ENCODE peak calls at places on chromosomes 16 and 17, in nine cellular contexts. One of them, this sample, is unnamed.

GRCh38 chr16:53435066-53435688 is 906 bp downstream of the RBL2 start:
- DNase-seq in fibroblast of lung: peak; percentile 92
- DNase-seq in cardiac muscle cell: peak; percentile 90
- DNase-seq in psoas muscle: peak; percentile 82
- DNase-seq in adrenal gland: peak; percentile 94
- DNase-seq in thyroid gland: peak; percentile 80
- DNase-seq in heart right ventricle: peak; percentile 74
- DNase-seq in MM.1S: peak; percentile 87
- DNase-seq in CD8-positive, alpha-beta T cell: peak; percentile 56
- DNase-seq in this sample: peak; percentile 66

GRCh38 chr16:86391987-86392386 is 118.3 kb upstream of the FOXF1 start:
- DNase-seq in fibroblast of lung: peak; percentile 61
- DNase-seq in cardiac muscle cell: peak; percentile 47
- DNase-seq in psoas muscle: no peak
- DNase-seq in adrenal gland: no peak
- DNase-seq in thyroid gland: no peak
- DNase-seq in heart right ventricle: no peak
- DNase-seq in MM.1S: no peak
- DNase-seq in CD8-positive, alpha-beta T cell: no peak
- DNase-seq in this sample: no peak

GRCh38 chr17:78343099-78343432 is 16.8 kb downstream of the SOCS3 start:
- DNase-seq in fibroblast of lung: peak; percentile 94
- DNase-seq in cardiac muscle cell: peak; percentile 93
- DNase-seq in psoas muscle: peak; percentile 87
- DNase-seq in adrenal gland: peak; percentile 83
- DNase-seq in thyroid gland: no peak
- DNase-seq in heart right ventricle: peak; percentile 86
- DNase-seq in MM.1S: no peak
- DNase-seq in CD8-positive, alpha-beta T cell: no peak
- DNase-seq in this sample: no peak

GRCh38 chr17:80999224-81000088 is 7.8 kb downstream of the CHMP6 start:
- DNase-seq in fibroblast of lung: no peak
- DNase-seq in cardiac muscle cell: no peak
- DNase-seq in psoas muscle: no peak
- DNase-seq in adrenal gland: no peak
- DNase-seq in thyroid gland: no peak
- DNase-seq in heart right ventricle: no peak
- DNase-seq in MM.1S: no peak
- DNase-seq in CD8-positive, alpha-beta T cell: no peak
- DNase-seq in this sample: no peak

GRCh38 chr16:77057161-77057736 is 133.7 kb upstream of the MON1B start:
- DNase-seq in fibroblast of lung: no peak
- DNase-seq in cardiac muscle cell: no peak
- DNase-seq in psoas muscle: no peak
- DNase-seq in adrenal gland: no peak
- DNase-seq in thyroid gland: no peak
- DNase-seq in heart right ventricle: no peak
- DNase-seq in MM.1S: peak; percentile 20
- DNase-seq in CD8-positive, alpha-beta T cell: no peak
- DNase-seq in this sample: no peak

GRCh38 chr16:19393226-19394074 is 24.2 kb upstream of the TMC5 start:
- DNase-seq in fibroblast of lung: peak; percentile 25
- DNase-seq in cardiac muscle cell: peak; percentile 55
- DNase-seq in psoas muscle: no peak
- DNase-seq in adrenal gland: no peak
- DNase-seq in thyroid gland: peak; percentile 53
- DNase-seq in heart right ventricle: no peak
- DNase-seq in MM.1S: no peak
- DNase-seq in CD8-positive, alpha-beta T cell: no peak
- DNase-seq in this sample: no peak

GRCh38 chr17:57903961-57904360 is 51.3 kb downstream of the CUEDC1 start:
- DNase-seq in fibroblast of lung: no peak
- DNase-seq in cardiac muscle cell: no peak
- DNase-seq in psoas muscle: peak; percentile 46
- DNase-seq in adrenal gland: no peak
- DNase-seq in thyroid gland: no peak
- DNase-seq in heart right ventricle: no peak
- DNase-seq in MM.1S: no peak
- DNase-seq in CD8-positive, alpha-beta T cell: no peak
- DNase-seq in this sample: no peak

GRCh38 chr17:73191443-73192218 is 1.2 kb upstream of the COG1 start:
- DNase-seq in fibroblast of lung: peak; percentile 73
- DNase-seq in cardiac muscle cell: peak; percentile 76
- DNase-seq in psoas muscle: peak; percentile 74
- DNase-seq in adrenal gland: peak; percentile 92
- DNase-seq in thyroid gland: peak; percentile 79
- DNase-seq in heart right ventricle: peak; percentile 67
- DNase-seq in MM.1S: peak; percentile 87
- DNase-seq in CD8-positive, alpha-beta T cell: peak; percentile 55
- DNase-seq in this sample: no peak

DNA sequence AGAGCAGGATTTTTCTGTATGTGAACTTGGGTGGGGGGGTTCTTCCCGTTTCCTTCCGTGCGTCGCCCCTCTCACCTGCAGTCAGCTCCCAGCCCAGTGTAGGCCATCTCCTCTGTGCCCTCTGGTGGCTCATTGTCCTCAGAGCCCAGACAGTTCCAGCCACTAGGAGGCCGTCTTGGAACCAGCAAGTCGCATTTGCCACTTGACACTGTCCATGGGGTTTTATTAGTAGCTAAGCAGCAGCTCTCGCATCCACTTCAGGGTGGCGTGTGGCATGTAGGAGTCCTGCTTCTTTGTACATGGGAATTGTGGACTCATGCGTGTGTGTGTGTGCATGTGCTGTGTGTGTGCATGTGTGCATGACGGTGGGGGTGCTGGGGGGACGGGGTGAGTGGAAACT is 74.0 kb downstream of the SEC14L1 start:
- DNase-seq in fibroblast of lung: peak; percentile 54
- DNase-seq in cardiac muscle cell: peak; percentile 44
- DNase-seq in psoas muscle: peak; percentile 70
- DNase-seq in adrenal gland: peak; percentile 73
- DNase-seq in thyroid gland: peak; percentile 87
- DNase-seq in heart right ventricle: peak; percentile 54
- DNase-seq in MM.1S: no peak
- DNase-seq in CD8-positive, alpha-beta T cell: no peak
- DNase-seq in this sample: no peak
- TF ChIP-seq CTCF in fibroblast of lung: peak; percentile 37
- TF ChIP-seq CTCF in cardiac muscle cell: peak; percentile 43
- TF ChIP-seq CTCF in psoas muscle: peak; percentile 53
- TF ChIP-seq CTCF in adrenal gland: peak; percentile 36
- TF ChIP-seq CTCF in thyroid gland: peak; percentile 99
- TF ChIP-seq CTCF in heart right ventricle: peak; percentile 54
- TF ChIP-seq CTCF in MM.1S: peak; percentile 38
- TF ChIP-seq CTCF in CD8-positive, alpha-beta T cell: no peak
- TF ChIP-seq CTCF in this sample: peak; percentile 45

GRCh38 chr17:42107124-42107523 is 5.4 kb downstream of the DHX58 start:
- DNase-seq in fibroblast of lung: no peak
- DNase-seq in cardiac muscle cell: no peak
- DNase-seq in psoas muscle: no peak
- DNase-seq in adrenal gland: no peak
- DNase-seq in thyroid gland: no peak
- DNase-seq in heart right ventricle: no peak
- DNase-seq in MM.1S: no peak
- DNase-seq in CD8-positive, alpha-beta T cell: no peak
- DNase-seq in this sample: no peak

GRCh38 chr17:42109086-42109485 is 3.4 kb downstream of the DHX58 start:
- DNase-seq in fibroblast of lung: no peak
- DNase-seq in cardiac muscle cell: no peak
- DNase-seq in psoas muscle: no peak
- DNase-seq in adrenal gland: no peak
- DNase-seq in thyroid gland: no peak
- DNase-seq in heart right ventricle: no peak
- DNase-seq in MM.1S: no peak
- DNase-seq in CD8-positive, alpha-beta T cell: no peak
- DNase-seq in this sample: no peak

GRCh38 chr17:42106009-42106408 is 6.5 kb downstream of the DHX58 start:
- DNase-seq in fibroblast of lung: no peak
- DNase-seq in cardiac muscle cell: no peak
- DNase-seq in psoas muscle: no peak
- DNase-seq in adrenal gland: no peak
- DNase-seq in thyroid gland: no peak
- DNase-seq in heart right ventricle: no peak
- DNase-seq in MM.1S: no peak
- DNase-seq in CD8-positive, alpha-beta T cell: no peak
- DNase-seq in this sample: no peak

GRCh38 chr17:42110301-42111264 is 1.9 kb downstream of the DHX58 start:
- DNase-seq in fibroblast of lung: no peak
- DNase-seq in cardiac muscle cell: no peak
- DNase-seq in psoas muscle: no peak
- DNase-seq in adrenal gland: no peak
- DNase-seq in thyroid gland: no peak
- DNase-seq in heart right ventricle: no peak
- DNase-seq in MM.1S: no peak
- DNase-seq in CD8-positive, alpha-beta T cell: no peak
- DNase-seq in this sample: no peak

DNA sequence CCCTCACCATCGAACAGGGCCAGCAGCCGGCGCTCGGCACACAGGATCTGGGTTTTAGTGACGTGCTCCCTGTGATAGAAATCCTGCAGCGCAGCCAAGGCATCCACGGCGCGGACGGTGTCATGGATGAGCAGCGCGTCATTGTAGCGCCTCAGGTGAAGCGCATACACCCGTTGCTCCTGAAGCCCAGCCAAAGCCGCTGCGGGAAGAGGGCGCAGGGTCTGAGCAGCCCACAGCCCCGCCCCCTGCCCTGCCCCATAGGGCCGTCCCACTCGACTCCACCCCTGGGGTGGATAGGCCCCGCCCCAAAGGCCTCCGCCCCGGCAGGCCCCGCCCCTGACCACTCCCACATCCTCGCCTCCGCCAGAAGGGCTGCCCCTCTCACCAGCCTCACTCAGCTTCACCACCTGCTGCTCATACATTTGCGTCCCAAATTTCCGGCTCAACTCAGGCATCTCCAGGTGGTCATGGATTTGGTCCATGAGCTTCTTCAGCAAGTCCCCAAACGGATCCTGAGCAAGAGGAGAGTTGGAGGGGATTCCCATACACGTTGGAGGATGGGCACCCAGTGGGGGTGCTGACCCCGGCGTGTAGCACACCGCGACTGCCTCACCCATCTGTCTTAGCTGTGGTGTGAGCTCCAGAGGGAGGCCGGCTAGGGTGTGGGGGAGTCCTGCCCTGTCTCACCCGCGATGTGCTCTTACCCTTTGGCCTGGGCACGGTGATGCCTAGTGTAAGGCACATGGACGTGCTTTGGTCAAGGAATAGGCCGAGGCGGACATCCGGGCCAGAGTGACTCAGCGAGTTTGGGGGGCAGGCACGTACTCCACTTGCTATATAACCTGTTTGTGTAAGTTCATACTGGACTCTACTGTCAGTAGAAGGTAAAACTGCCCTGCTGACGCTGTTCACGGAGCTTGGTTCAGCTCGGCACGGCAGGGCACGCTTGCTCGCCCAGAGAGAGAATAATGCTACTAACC is 4.6 kb downstream of the DHX58 start:
- DNase-seq in fibroblast of lung: peak; percentile 30
- DNase-seq in cardiac muscle cell: peak; percentile 60
- DNase-seq in psoas muscle: peak; percentile 83
- DNase-seq in adrenal gland: peak; percentile 76
- DNase-seq in thyroid gland: peak; percentile 72
- DNase-seq in heart right ventricle: peak; percentile 56
- DNase-seq in MM.1S: peak; percentile 82
- DNase-seq in CD8-positive, alpha-beta T cell: peak; percentile 83
- DNase-seq in this sample: peak; percentile 86
- H3K4me3 ChIP-seq in fibroblast of lung: peak overlapping the region; percentile 12
- H3K4me3 ChIP-seq in cardiac muscle cell: peak overlapping the region; percentile 23
- H3K4me3 ChIP-seq in psoas muscle: peak overlapping the region; percentile 39
- H3K4me3 ChIP-seq in adrenal gland: no peak overlapping the region
- H3K4me3 ChIP-seq in thyroid gland: no peak overlapping the region
- H3K4me3 ChIP-seq in heart right ventricle: peak overlapping the region; percentile 7
- H3K4me3 ChIP-seq in MM.1S: no peak overlapping the region
- H3K4me3 ChIP-seq in CD8-positive, alpha-beta T cell: peak overlapping the region; percentile 46
- H3K4me3 ChIP-seq in this sample: peak overlapping the region; percentile 49

GRCh38 chr16:14609716-14610115 is 20.3 kb downstream of the PARN start:
- DNase-seq in fibroblast of lung: no peak
- DNase-seq in cardiac muscle cell: no peak
- DNase-seq in psoas muscle: no peak
- DNase-seq in adrenal gland: no peak
- DNase-seq in thyroid gland: no peak
- DNase-seq in heart right ventricle: no peak
- DNase-seq in MM.1S: no peak
- DNase-seq in CD8-positive, alpha-beta T cell: no peak
- DNase-seq in this sample: no peak
- H3K36me3 ChIP-seq in fibroblast of lung: peaks cover 2% of the 10 kb centered on the region
- H3K36me3 ChIP-seq in cardiac muscle cell: peaks cover 51% of the 10 kb centered on the region
- H3K36me3 ChIP-seq in psoas muscle: peaks cover 8% of the 10 kb centered on the region
- H3K36me3 ChIP-seq in adrenal gland: peaks cover 77% of the 10 kb centered on the region
- H3K36me3 ChIP-seq in thyroid gland: peaks cover 59% of the 10 kb centered on the region
- H3K36me3 ChIP-seq in heart right ventricle: peaks cover 5% of the 10 kb centered on the region
- H3K36me3 ChIP-seq in MM.1S: peaks cover 6% of the 10 kb centered on the region
- H3K36me3 ChIP-seq in CD8-positive, alpha-beta T cell: peaks cover 27% of the 10 kb centered on the region
- H3K36me3 ChIP-seq in this sample: peaks cover 6% of the 10 kb centered on the region

GRCh38 chr16:30351586-30352419 is 3.3 kb downstream of the CD2BP2 start:
- DNase-seq in fibroblast of lung: peak; percentile 96
- DNase-seq in cardiac muscle cell: peak; percentile 95
- DNase-seq in psoas muscle: peak; percentile 92
- DNase-seq in adrenal gland: peak; percentile 97
- DNase-seq in thyroid gland: peak; percentile 97
- DNase-seq in heart right ventricle: peak; percentile 81
- DNase-seq in MM.1S: no peak
- DNase-seq in CD8-positive, alpha-beta T cell: no peak
- DNase-seq in this sample: no peak

GRCh38 chr16:30352488-30353401 is 2.4 kb downstream of the CD2BP2 start:
- DNase-seq in fibroblast of lung: no peak
- DNase-seq in cardiac muscle cell: no peak
- DNase-seq in psoas muscle: peak; percentile 48
- DNase-seq in adrenal gland: no peak
- DNase-seq in thyroid gland: no peak
- DNase-seq in heart right ventricle: no peak
- DNase-seq in MM.1S: no peak
- DNase-seq in CD8-positive, alpha-beta T cell: no peak
- DNase-seq in this sample: no peak

GRCh38 chr16:30350134-30350871 is 4.8 kb downstream of the CD2BP2 start:
- DNase-seq in fibroblast of lung: no peak
- DNase-seq in cardiac muscle cell: no peak
- DNase-seq in psoas muscle: no peak
- DNase-seq in adrenal gland: peak; percentile 29
- DNase-seq in thyroid gland: no peak
- DNase-seq in heart right ventricle: no peak
- DNase-seq in MM.1S: peak; percentile 49
- DNase-seq in CD8-positive, alpha-beta T cell: no peak
- DNase-seq in this sample: peak; percentile 71

GRCh38 chr16:30349695-30350094 is 5.4 kb downstream of the CD2BP2 start:
- DNase-seq in fibroblast of lung: no peak
- DNase-seq in cardiac muscle cell: no peak
- DNase-seq in psoas muscle: peak; percentile 35
- DNase-seq in adrenal gland: peak; percentile 37
- DNase-seq in thyroid gland: peak; percentile 33
- DNase-seq in heart right ventricle: no peak
- DNase-seq in MM.1S: no peak
- DNase-seq in CD8-positive, alpha-beta T cell: no peak
- DNase-seq in this sample: no peak

DNA sequence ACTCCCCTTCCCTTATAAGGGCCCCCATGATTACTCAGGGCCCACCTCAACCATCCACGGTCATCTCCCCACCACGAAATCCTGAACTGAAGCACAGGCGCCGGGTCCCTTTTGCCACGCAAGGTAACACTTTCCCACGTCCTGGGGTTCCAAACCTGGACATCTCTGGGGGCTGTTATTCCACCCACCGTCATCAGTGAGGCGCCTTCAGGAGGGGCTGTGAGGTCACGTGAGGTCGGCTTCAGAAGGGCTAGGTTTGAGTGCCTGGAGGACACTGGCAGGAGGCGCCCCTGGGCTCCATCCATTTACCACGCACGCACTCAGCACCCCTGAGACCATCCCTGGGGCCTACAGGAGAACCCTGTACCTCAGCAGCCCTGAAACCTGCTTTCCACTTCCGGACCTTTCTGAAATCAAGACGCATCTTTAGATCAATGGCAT is 4.1 kb downstream of the CD2BP2 start:
- DNase-seq in fibroblast of lung: no peak
- DNase-seq in cardiac muscle cell: no peak
- DNase-seq in psoas muscle: peak; percentile 44
- DNase-seq in adrenal gland: no peak
- DNase-seq in thyroid gland: no peak
- DNase-seq in heart right ventricle: no peak
- DNase-seq in MM.1S: no peak
- DNase-seq in CD8-positive, alpha-beta T cell: no peak
- DNase-seq in this sample: no peak
- TF ChIP-seq CTCF in fibroblast of lung: no peak
- TF ChIP-seq CTCF in cardiac muscle cell: no peak
- TF ChIP-seq CTCF in psoas muscle: no peak
- TF ChIP-seq CTCF in adrenal gland: no peak
- TF ChIP-seq CTCF in thyroid gland: no peak
- TF ChIP-seq CTCF in heart right ventricle: no peak
- TF ChIP-seq CTCF in MM.1S: no peak
- TF ChIP-seq CTCF in CD8-positive, alpha-beta T cell: no peak
- TF ChIP-seq CTCF in this sample: no peak